ENCODE peak calls at places on chromosomes 16 and 17, in ten cellular contexts. One of them, this sample, is unnamed.

GRCh38 chr17:42519546-42520444 is 16.2 kb upstream of the NAGLU start:
- DNase-seq in neural crest cell: peak; percentile 11
- DNase-seq in bronchial epithelial cell: peak; percentile 89
- DNase-seq in glutamatergic neuron: no peak
- DNase-seq in fibroblast of mammary gland: peak; percentile 98
- DNase-seq in IMR-90: peak; percentile 99
- DNase-seq in CD4-positive, alpha-beta T cell: no peak
- DNase-seq in upper lobe of left lung: peak; percentile 75
- DNase-seq in body of pancreas: peak; percentile 80
- DNase-seq in breast epithelium: peak; percentile 83
- DNase-seq in this sample: peak; percentile 91

GRCh38 chr17:66966529-66967418 is 2.3 kb downstream of the CACNG4 start:
- DNase-seq in body of pancreas: no peak
- DNase-seq in glutamatergic neuron: peak; percentile 74
- DNase-seq in bronchial epithelial cell: no peak
- DNase-seq in breast epithelium: no peak
- DNase-seq in CD4-positive, alpha-beta T cell: no peak
- DNase-seq in upper lobe of left lung: no peak
- DNase-seq in IMR-90: no peak
- DNase-seq in fibroblast of mammary gland: no peak
- DNase-seq in neural crest cell: no peak
- DNase-seq in this sample: no peak

GRCh38 chr17:15398736-15399331 is 57.4 kb upstream of the TEKT3 start:
- DNase-seq in neural crest cell: no peak
- DNase-seq in CD4-positive, alpha-beta T cell: no peak
- DNase-seq in IMR-90: peak; percentile 74
- DNase-seq in fibroblast of mammary gland: peak; percentile 68
- DNase-seq in breast epithelium: no peak
- DNase-seq in body of pancreas: no peak
- DNase-seq in upper lobe of left lung: no peak
- DNase-seq in glutamatergic neuron: no peak
- DNase-seq in bronchial epithelial cell: peak; percentile 28
- DNase-seq in this sample: no peak

GRCh38 chr17:40074871-40075215 is 12.1 kb downstream of the THRA start:
- DNase-seq in body of pancreas: no peak
- DNase-seq in CD4-positive, alpha-beta T cell: no peak
- DNase-seq in fibroblast of mammary gland: peak; percentile 60
- DNase-seq in upper lobe of left lung: no peak
- DNase-seq in IMR-90: no peak
- DNase-seq in glutamatergic neuron: no peak
- DNase-seq in neural crest cell: no peak
- DNase-seq in breast epithelium: no peak
- DNase-seq in bronchial epithelial cell: no peak
- DNase-seq in this sample: no peak

GRCh38 chr16:28990375-28991040 is 5.7 kb downstream of the LAT start:
- DNase-seq in CD4-positive, alpha-beta T cell: peak; percentile 35
- DNase-seq in fibroblast of mammary gland: no peak
- DNase-seq in bronchial epithelial cell: no peak
- DNase-seq in body of pancreas: no peak
- DNase-seq in IMR-90: no peak
- DNase-seq in breast epithelium: no peak
- DNase-seq in glutamatergic neuron: no peak
- DNase-seq in neural crest cell: no peak
- DNase-seq in upper lobe of left lung: no peak
- DNase-seq in this sample: no peak

GRCh38 chr17:48202945-48203344 is 95.4 kb downstream of the SNX11 start:
- DNase-seq in neural crest cell: no peak
- DNase-seq in breast epithelium: no peak
- DNase-seq in glutamatergic neuron: no peak
- DNase-seq in IMR-90: no peak
- DNase-seq in fibroblast of mammary gland: no peak
- DNase-seq in CD4-positive, alpha-beta T cell: no peak
- DNase-seq in upper lobe of left lung: no peak
- DNase-seq in body of pancreas: no peak
- DNase-seq in bronchial epithelial cell: no peak
- DNase-seq in this sample: no peak

GRCh38 chr17:40122944-40123810 is 1.4 kb downstream of the MSL1 start:
- DNase-seq in glutamatergic neuron: peak; percentile 75
- DNase-seq in neural crest cell: peak; percentile 53
- DNase-seq in IMR-90: peak; percentile 30
- DNase-seq in CD4-positive, alpha-beta T cell: peak; percentile 34
- DNase-seq in upper lobe of left lung: no peak
- DNase-seq in breast epithelium: no peak
- DNase-seq in body of pancreas: peak; percentile 65
- DNase-seq in fibroblast of mammary gland: no peak
- DNase-seq in bronchial epithelial cell: no peak
- DNase-seq in this sample: peak; percentile 98

GRCh38 chr16:11603331-11603750 is 16.6 kb upstream of the LITAF start:
- DNase-seq in breast epithelium: no peak
- DNase-seq in CD4-positive, alpha-beta T cell: no peak
- DNase-seq in glutamatergic neuron: no peak
- DNase-seq in upper lobe of left lung: no peak
- DNase-seq in bronchial epithelial cell: no peak
- DNase-seq in body of pancreas: no peak
- DNase-seq in fibroblast of mammary gland: no peak
- DNase-seq in IMR-90: no peak
- DNase-seq in neural crest cell: no peak
- DNase-seq in this sample: no peak

GRCh38 chr17:75352079-75352569 is 53.4 kb downstream of the GRB2 start:
- DNase-seq in IMR-90: no peak
- DNase-seq in CD4-positive, alpha-beta T cell: no peak
- DNase-seq in breast epithelium: no peak
- DNase-seq in body of pancreas: peak; percentile 65
- DNase-seq in upper lobe of left lung: peak; percentile 49
- DNase-seq in glutamatergic neuron: peak; percentile 40
- DNase-seq in bronchial epithelial cell: peak; percentile 77
- DNase-seq in fibroblast of mammary gland: no peak
- DNase-seq in neural crest cell: no peak
- DNase-seq in this sample: peak; percentile 75

GRCh38 chr16:4373356-4373908 is 1.8 kb downstream of the VASN start:
- DNase-seq in fibroblast of mammary gland: no peak
- DNase-seq in upper lobe of left lung: no peak
- DNase-seq in breast epithelium: no peak
- DNase-seq in glutamatergic neuron: no peak
- DNase-seq in bronchial epithelial cell: no peak
- DNase-seq in IMR-90: no peak
- DNase-seq in CD4-positive, alpha-beta T cell: no peak
- DNase-seq in neural crest cell: no peak
- DNase-seq in body of pancreas: no peak
- DNase-seq in this sample: peak; percentile 37

GRCh38 chr17:33940769-33941168 is 314.3 kb upstream of the CCL2 start:
- DNase-seq in IMR-90: no peak
- DNase-seq in fibroblast of mammary gland: no peak
- DNase-seq in upper lobe of left lung: no peak
- DNase-seq in CD4-positive, alpha-beta T cell: no peak
- DNase-seq in breast epithelium: no peak
- DNase-seq in glutamatergic neuron: no peak
- DNase-seq in bronchial epithelial cell: no peak
- DNase-seq in body of pancreas: no peak
- DNase-seq in neural crest cell: no peak
- DNase-seq in this sample: no peak

GRCh38 chr17:38609280-38610031 is 3.7 kb upstream of the SRCIN1 start:
- DNase-seq in IMR-90: no peak
- DNase-seq in body of pancreas: no peak
- DNase-seq in CD4-positive, alpha-beta T cell: no peak
- DNase-seq in neural crest cell: no peak
- DNase-seq in glutamatergic neuron: no peak
- DNase-seq in upper lobe of left lung: no peak
- DNase-seq in breast epithelium: no peak
- DNase-seq in bronchial epithelial cell: no peak
- DNase-seq in fibroblast of mammary gland: no peak
- DNase-seq in this sample: no peak
- TF ChIP-seq CTCF in IMR-90: no peak
- TF ChIP-seq CTCF in body of pancreas: no peak
- TF ChIP-seq CTCF in CD4-positive, alpha-beta T cell: no peak
- TF ChIP-seq CTCF in neural crest cell: no peak
- TF ChIP-seq CTCF in glutamatergic neuron: no peak
- TF ChIP-seq CTCF in upper lobe of left lung: no peak
- TF ChIP-seq CTCF in breast epithelium: no peak
- TF ChIP-seq CTCF in bronchial epithelial cell: no peak
- TF ChIP-seq CTCF in fibroblast of mammary gland: no peak
- TF ChIP-seq CTCF in this sample: peak; percentile 56

DNA sequence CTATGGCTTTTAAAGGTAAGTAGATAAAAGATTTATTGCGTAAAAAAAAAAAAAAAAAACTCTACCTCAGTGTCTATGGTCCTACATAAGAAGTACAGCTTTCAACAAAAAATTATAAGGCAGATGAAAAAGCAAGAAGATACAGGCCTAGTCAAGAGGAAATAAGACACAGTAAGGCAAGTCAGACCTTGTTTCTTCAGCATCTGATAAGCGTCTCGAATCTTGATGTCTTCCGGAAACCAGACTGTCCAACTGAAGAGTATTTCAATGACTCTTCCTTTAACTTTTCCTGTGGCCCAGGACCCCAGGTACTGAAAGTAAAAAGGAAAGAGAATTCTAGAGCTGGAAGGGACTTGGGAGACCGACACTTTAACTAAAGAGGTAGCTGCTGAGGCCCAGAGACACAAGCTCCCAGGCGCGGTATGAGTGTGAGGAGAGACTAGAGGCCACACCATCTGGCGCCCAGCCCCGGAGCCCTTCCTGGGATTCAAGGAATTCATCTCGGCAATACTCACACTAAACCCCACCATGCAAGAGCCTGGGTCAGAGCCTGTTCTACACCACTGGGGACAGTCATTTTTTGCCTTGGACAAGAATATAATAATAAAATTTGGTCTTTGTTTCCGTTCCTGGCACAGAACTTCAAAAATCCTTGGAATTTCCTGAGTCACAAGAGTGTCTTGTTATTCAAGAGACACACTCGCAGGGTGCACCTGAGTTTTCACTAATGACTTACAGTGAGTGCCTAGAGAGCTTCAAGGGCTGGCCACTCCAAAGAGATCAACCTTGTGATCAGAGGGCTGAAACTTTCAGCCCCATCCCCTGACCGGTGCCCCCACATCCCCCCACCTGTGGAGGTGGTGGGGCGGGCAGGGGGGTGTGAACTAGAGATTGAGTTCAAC is 18.6 kb downstream of the GGA2 start:
- DNase-seq in neural crest cell: no peak
- DNase-seq in CD4-positive, alpha-beta T cell: no peak
- DNase-seq in glutamatergic neuron: no peak
- DNase-seq in body of pancreas: no peak
- DNase-seq in fibroblast of mammary gland: no peak
- DNase-seq in upper lobe of left lung: no peak
- DNase-seq in bronchial epithelial cell: peak; percentile 71
- DNase-seq in IMR-90: peak; percentile 16
- DNase-seq in breast epithelium: no peak
- DNase-seq in this sample: no peak
- TF ChIP-seq CTCF in neural crest cell: no peak
- TF ChIP-seq CTCF in CD4-positive, alpha-beta T cell: no peak
- TF ChIP-seq CTCF in glutamatergic neuron: no peak
- TF ChIP-seq CTCF in body of pancreas: no peak
- TF ChIP-seq CTCF in fibroblast of mammary gland: no peak
- TF ChIP-seq CTCF in upper lobe of left lung: no peak
- TF ChIP-seq CTCF in bronchial epithelial cell: no peak
- TF ChIP-seq CTCF in IMR-90: no peak
- TF ChIP-seq CTCF in breast epithelium: no peak
- TF ChIP-seq CTCF in this sample: no peak

GRCh38 chr16:84043486-84044107 is 1.0 kb upstream of the SLC38A8 start:
- DNase-seq in CD4-positive, alpha-beta T cell: no peak
- DNase-seq in neural crest cell: no peak
- DNase-seq in IMR-90: peak; percentile 18
- DNase-seq in breast epithelium: no peak
- DNase-seq in bronchial epithelial cell: peak; percentile 11
- DNase-seq in glutamatergic neuron: no peak
- DNase-seq in fibroblast of mammary gland: peak; percentile 17
- DNase-seq in body of pancreas: no peak
- DNase-seq in upper lobe of left lung: peak; percentile 32
- DNase-seq in this sample: no peak

GRCh38 chr16:84042879-84043485 is 387 bp upstream of the SLC38A8 start:
- DNase-seq in bronchial epithelial cell: no peak
- DNase-seq in neural crest cell: no peak
- DNase-seq in body of pancreas: no peak
- DNase-seq in fibroblast of mammary gland: no peak
- DNase-seq in breast epithelium: no peak
- DNase-seq in CD4-positive, alpha-beta T cell: no peak
- DNase-seq in glutamatergic neuron: no peak
- DNase-seq in IMR-90: no peak
- DNase-seq in upper lobe of left lung: peak; percentile 51
- DNase-seq in this sample: peak; percentile 21

GRCh38 chr16:84042308-84042878 is at the start of gene SLC38A8:
- DNase-seq in neural crest cell: no peak
- DNase-seq in breast epithelium: no peak
- DNase-seq in CD4-positive, alpha-beta T cell: no peak
- DNase-seq in fibroblast of mammary gland: no peak
- DNase-seq in upper lobe of left lung: peak; percentile 70
- DNase-seq in glutamatergic neuron: no peak
- DNase-seq in bronchial epithelial cell: no peak
- DNase-seq in body of pancreas: no peak
- DNase-seq in IMR-90: no peak
- DNase-seq in this sample: no peak

GRCh38 chr16:84045001-84045817 is 2.6 kb upstream of the SLC38A8 start:
- DNase-seq in CD4-positive, alpha-beta T cell: no peak
- DNase-seq in bronchial epithelial cell: no peak
- DNase-seq in upper lobe of left lung: peak; percentile 77
- DNase-seq in neural crest cell: no peak
- DNase-seq in IMR-90: no peak
- DNase-seq in fibroblast of mammary gland: no peak
- DNase-seq in body of pancreas: no peak
- DNase-seq in glutamatergic neuron: no peak
- DNase-seq in breast epithelium: no peak
- DNase-seq in this sample: no peak

DNA sequence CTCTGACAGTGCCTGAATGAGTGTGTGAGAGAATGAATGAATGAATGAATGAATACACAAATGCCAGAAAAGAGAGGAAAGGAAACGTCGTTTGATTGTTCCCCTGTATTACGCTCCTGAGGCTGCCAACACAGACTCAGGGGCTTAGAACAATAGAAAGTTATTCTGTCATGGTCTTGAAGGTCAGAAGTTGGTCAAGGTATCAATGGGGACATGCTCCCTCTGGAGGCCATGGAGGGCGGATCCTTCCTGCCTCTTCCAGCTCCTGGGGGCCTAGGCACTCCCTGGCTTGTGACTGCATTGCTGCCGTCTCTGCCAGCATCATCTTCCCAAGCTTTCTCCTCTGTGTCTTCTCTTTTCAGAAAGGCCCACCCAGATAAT is 1.5 kb upstream of the SLC38A8 start:
- DNase-seq in breast epithelium: no peak
- DNase-seq in IMR-90: peak; percentile 28
- DNase-seq in CD4-positive, alpha-beta T cell: no peak
- DNase-seq in upper lobe of left lung: no peak
- DNase-seq in neural crest cell: no peak
- DNase-seq in glutamatergic neuron: no peak
- DNase-seq in body of pancreas: no peak
- DNase-seq in bronchial epithelial cell: no peak
- DNase-seq in fibroblast of mammary gland: peak; percentile 54
- DNase-seq in this sample: peak; percentile 42
- TF ChIP-seq CTCF in breast epithelium: no peak
- TF ChIP-seq CTCF in IMR-90: peak; percentile 40
- TF ChIP-seq CTCF in CD4-positive, alpha-beta T cell: no peak
- TF ChIP-seq CTCF in upper lobe of left lung: no peak
- TF ChIP-seq CTCF in neural crest cell: peak; percentile 49
- TF ChIP-seq CTCF in glutamatergic neuron: no peak
- TF ChIP-seq CTCF in body of pancreas: peak; percentile 24
- TF ChIP-seq CTCF in bronchial epithelial cell: peak; percentile 44
- TF ChIP-seq CTCF in fibroblast of mammary gland: peak; percentile 48
- TF ChIP-seq CTCF in this sample: peak; percentile 57

DNA sequence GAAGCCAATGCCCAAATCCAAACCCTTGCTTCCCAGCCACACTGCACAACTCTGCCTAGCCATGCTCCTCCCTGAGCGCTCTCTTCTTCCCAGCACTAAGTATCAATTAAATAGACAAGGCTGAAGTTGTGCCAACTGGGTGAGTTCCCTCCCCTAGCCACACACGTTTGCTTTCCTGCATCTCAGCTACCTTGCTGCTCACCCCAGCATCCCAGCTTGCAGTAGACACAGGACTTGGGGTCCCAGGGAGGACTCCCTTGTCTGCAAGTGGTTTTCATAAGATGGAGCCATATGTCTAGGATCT is 4.9 kb downstream of the CCDC182 start:
- DNase-seq in glutamatergic neuron: no peak
- DNase-seq in neural crest cell: no peak
- DNase-seq in fibroblast of mammary gland: no peak
- DNase-seq in bronchial epithelial cell: no peak
- DNase-seq in IMR-90: no peak
- DNase-seq in breast epithelium: no peak
- DNase-seq in CD4-positive, alpha-beta T cell: no peak
- DNase-seq in upper lobe of left lung: no peak
- DNase-seq in body of pancreas: no peak
- DNase-seq in this sample: no peak
- TF ChIP-seq CTCF in glutamatergic neuron: no peak
- TF ChIP-seq CTCF in neural crest cell: peak; percentile 8
- TF ChIP-seq CTCF in fibroblast of mammary gland: no peak
- TF ChIP-seq CTCF in bronchial epithelial cell: no peak
- TF ChIP-seq CTCF in IMR-90: no peak
- TF ChIP-seq CTCF in breast epithelium: no peak
- TF ChIP-seq CTCF in CD4-positive, alpha-beta T cell: no peak
- TF ChIP-seq CTCF in upper lobe of left lung: no peak
- TF ChIP-seq CTCF in body of pancreas: no peak
- TF ChIP-seq CTCF in this sample: no peak